ENCODE peak calls at places on chromosomes 16 and 17, in eight cellular contexts. Y, N, L, Z, R, X, H and V are unnamed samples.

GRCh38 chr17:58088624-58089023 is 5.4 kb downstream of the DYNLL2 start:
- DNase-seq in L (no peak), Y (no peak), N (no peak), R (no peak), X (no peak), Z (no peak), H (no peak), V (no peak)

GRCh38 chr16:71628810-71629209 is 2.8 kb downstream of the MARVELD3 start:
- DNase-seq in H (no peak), Y (no peak), X (no peak), R (no peak), N (peak), L (no peak), Z (no peak), V (no peak)

GRCh38 chr16:22763655-22764054 is 50.3 kb upstream of the HS3ST2 start:
- DNase-seq in R (no peak), Y (peak), Z (peak), H (no peak), L (no peak), N (peak), X (no peak), V (no peak)

GRCh38 chr17:21210411-21211076 is 3.4 kb downstream of the TMEM11 start:
- DNase-seq in N (no peak), H (no peak), R (peak), X (no peak), Y (no peak), Z (no peak), L (peak), V (no peak)

GRCh38 chr16:76265434-76266045 is 11.7 kb upstream of the CNTNAP4 start:
- DNase-seq in X (no peak), L (peak), Y (peak), Z (peak), R (peak), N (peak), H (peak), V (no peak)

GRCh38 chr17:46044286-46044928 is 45.4 kb downstream of the STH start:
- DNase-seq in L (peak), Z (peak), H (peak), N (peak), Y (peak), R (peak), X (peak), V (peak)

GRCh38 chr17:37177234-37177633 is 198.6 kb upstream of the C17orf78 start:
- DNase-seq in X (no peak), Z (no peak), R (no peak), H (no peak), Y (no peak), N (peak), L (no peak), V (no peak)

GRCh38 chr17:49817993-49818392 is 29.5 kb downstream of the KAT7 start:
- DNase-seq in N (no peak), R (no peak), H (no peak), L (no peak), Y (no peak), X (no peak), Z (no peak), V (peak)

GRCh38 chr16:35747658-35748455 is 2288.4 kb downstream of the TP53TG3F start:
- DNase-seq in Z (no peak), L (no peak), H (no peak), X (no peak), R (no peak), Y (no peak), N (no peak), V (no peak)

GRCh38 chr17:75764711-75765421 is at the start of gene GALK1:
- DNase-seq in R (peak), X (peak), H (peak), Z (peak), Y (peak), L (peak), N (peak), V (peak)

GRCh38 chr17:838486-838885 is 56.3 kb downstream of the MRM3 start:
- DNase-seq in R (no peak), Y (no peak), H (no peak), X (no peak), Z (no peak), N (no peak), L (no peak), V (no peak)

GRCh38 chr17:74497471-74497870 is 31.0 kb downstream of the CD300A start:
- DNase-seq in L (no peak), Z (no peak), H (no peak), N (no peak), R (no peak), Y (no peak), X (no peak), V (no peak)

GRCh38 chr17:17445925-17446665 is 30.7 kb upstream of the MED9 start:
- DNase-seq in Y (no peak), Z (no peak), N (peak), R (no peak), L (peak), H (no peak), X (no peak), V (no peak)

GRCh38 chr17:5902671-5903070 is 167.5 kb upstream of the WSCD1 start:
- DNase-seq in H (no peak), X (no peak), R (no peak), Y (no peak), N (no peak), Z (no peak), L (no peak), V (no peak)

GRCh38 chr16:56481468-56482112 is 30.2 kb downstream of the OGFOD1 start:
- DNase-seq in N (no peak), L (no peak), R (no peak), Z (peak), Y (no peak), H (no peak), X (no peak), V (no peak)

GRCh38 chr16:80935691-80936090 is 71.0 kb downstream of the CMC2 start:
- DNase-seq in Z (no peak), N (no peak), X (no peak), H (no peak), L (no peak), Y (no peak), R (no peak), V (no peak)

GRCh38 chr17:48759288-48759687 is 30.7 kb upstream of the HOXB13 start:
- DNase-seq in H (no peak), Z (no peak), N (no peak), X (no peak), Y (no peak), L (no peak), R (no peak), V (no peak)

GRCh38 chr17:29977836-29978235 is 36.4 kb downstream of the EFCAB5 start:
- DNase-seq in Y (no peak), L (no peak), X (no peak), R (no peak), H (no peak), N (peak), Z (no peak), V (no peak)

GRCh38 chr16:49503242-49504022 is 129.8 kb downstream of the C16orf78 start:
- DNase-seq in N (no peak), H (peak), R (no peak), L (no peak), X (peak), Y (peak), Z (no peak), V (no peak)

GRCh38 chr17:75843577-75844529 is at the start of gene UNC13D:
- DNase-seq in Y (peak), R (no peak), X (peak), Z (no peak), H (peak), L (peak), N (peak), V (peak)

GRCh38 chr17:2054740-2055493 is at the start of gene HIC1:
- DNase-seq in N (peak), Z (peak), X (peak), L (peak), R (peak), Y (peak), H (peak), V (peak)

GRCh38 chr17:78497115-78497540 is 80.1 kb downstream of the DNAH17 start:
- DNase-seq in L (peak), H (peak), N (peak), R (peak), Z (peak), Y (peak), X (peak), V (no peak)

GRCh38 chr16:67967956-67968439 is 439 bp downstream of the SLC12A4 start:
- DNase-seq in X (no peak), N (peak), Z (peak), R (peak), L (no peak), H (peak), Y (no peak), V (peak)

GRCh38 chr17:57518587-57519118 is 226.4 kb downstream of the CCDC182 start:
- DNase-seq in X (no peak), L (no peak), R (peak), Y (peak), N (no peak), H (no peak), Z (no peak), V (no peak)

GRCh38 chr16:82891918-82892317 is 265.1 kb downstream of the CDH13 start:
- DNase-seq in L (no peak), N (peak), Z (no peak), X (no peak), H (no peak), R (no peak), Y (no peak), V (no peak)

GRCh38 chr17:47733047-47733413 is at the start of gene TBX21:
- DNase-seq in X (peak), R (peak), Z (peak), L (peak), Y (peak), H (peak), N (peak), V (peak)
- TF ChIP-seq CTCF in X (no peak), R (peak), Z (peak), L (no peak), Y (no peak), H (peak), N (no peak), V (peak)

GRCh38 chr17:79809530-79810137 is 12.8 kb upstream of the CBX8 start:
- DNase-seq in N (no peak), X (no peak), H (no peak), L (peak), R (peak), Y (no peak), Z (no peak), V (no peak)

GRCh38 chr17:79806863-79807720 is 10.2 kb upstream of the CBX8 start:
- DNase-seq in L (no peak), X (no peak), R (peak), N (no peak), H (no peak), Z (no peak), Y (no peak), V (no peak)

GRCh38 chr17:79810138-79811027 is 13.5 kb upstream of the CBX8 start:
- DNase-seq in R (peak), X (peak), N (peak), H (peak), L (peak), Y (peak), Z (peak), V (peak)

GRCh38 chr17:79811036-79811887 is 14.4 kb upstream of the CBX8 start:
- DNase-seq in Z (peak), H (peak), Y (peak), X (peak), R (peak), N (peak), L (no peak), V (no peak)

DNA sequence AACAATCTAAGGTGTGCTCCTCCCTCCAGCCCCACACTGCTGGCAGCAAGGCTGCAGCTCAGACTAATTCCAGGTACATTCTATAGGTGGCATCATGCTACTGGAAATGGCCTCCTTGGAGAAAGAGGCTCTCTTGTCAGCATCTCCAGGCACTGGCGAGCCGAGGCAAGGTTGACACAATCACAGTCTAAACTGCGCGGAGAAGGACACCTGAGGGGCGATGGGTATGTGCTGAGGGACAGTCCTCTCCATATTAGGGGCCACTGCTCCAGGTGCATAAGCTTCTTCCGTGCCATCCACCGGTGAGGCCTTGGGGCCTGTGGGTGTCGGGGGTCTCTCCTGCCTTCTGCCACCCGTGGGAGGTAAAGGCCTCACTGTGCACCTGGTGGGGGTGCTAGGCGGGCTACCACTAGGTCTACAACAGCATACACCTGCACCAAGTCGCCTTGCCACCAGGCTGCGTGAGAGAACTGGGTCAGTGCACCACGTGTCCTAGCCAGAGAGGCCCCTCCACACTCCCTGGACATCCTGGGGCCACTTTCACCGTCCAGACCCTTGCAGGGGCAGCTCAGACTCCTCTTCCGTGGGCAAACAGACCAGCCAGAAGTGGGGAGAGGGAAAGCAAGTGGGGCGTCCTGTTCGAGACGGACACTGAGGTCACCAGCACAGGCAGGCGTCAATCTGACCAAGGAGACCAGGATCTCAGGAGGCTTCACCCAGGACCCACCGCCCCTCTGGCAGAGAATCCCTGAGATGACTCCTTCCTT is 12.1 kb upstream of the CBX8 start:
- DNase-seq in Z (no peak), N (peak), Y (no peak), X (no peak), R (peak), H (peak), L (peak), V (no peak)
- TF ChIP-seq CTCF in Z (peak), N (peak), Y (no peak), X (peak), R (peak), H (peak), L (peak), V (no peak)

GRCh38 chr16:55323637-55324490 is at the start of gene IRX6:
- DNase-seq in L (no peak), R (peak), Y (peak), X (peak), Z (peak), H (no peak), N (peak), V (no peak)
- TF ChIP-seq CTCF in L (no peak), R (peak), Y (peak), X (peak), Z (peak), H (peak), N (peak), V (no peak)

DNA sequence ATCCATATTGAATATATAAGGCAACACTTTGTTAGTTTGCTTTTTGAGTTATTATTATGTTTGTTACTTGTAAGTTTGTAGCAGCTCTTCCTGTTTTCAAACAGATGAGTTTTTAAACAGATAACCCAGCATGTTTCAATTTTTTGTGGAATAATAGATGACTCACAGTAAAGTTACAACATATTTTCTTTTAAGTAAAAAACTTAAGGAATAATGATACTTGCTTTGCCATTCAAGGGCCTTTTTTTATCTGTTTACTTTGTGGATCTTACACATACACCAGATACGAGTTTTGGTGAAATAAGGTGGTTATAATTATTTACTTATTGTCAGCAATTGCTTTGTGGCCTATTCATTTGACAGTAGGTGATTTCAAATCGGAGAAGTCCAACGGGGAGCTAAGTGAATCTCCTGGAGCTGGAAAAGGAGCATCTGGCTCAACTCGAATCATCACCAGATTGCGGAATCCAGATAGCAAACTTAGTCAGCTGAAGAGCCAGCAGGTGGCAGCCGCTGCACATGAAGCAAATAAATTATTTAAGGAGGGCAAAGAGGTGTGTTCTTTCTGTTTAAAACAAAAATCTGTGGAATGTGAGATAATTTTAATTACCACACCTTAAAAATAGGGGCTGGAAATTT is 66.3 kb downstream of the BPTF start:
- DNase-seq in X (no peak), N (peak), Y (peak), L (no peak), Z (no peak), R (peak), H (no peak), V (no peak)
- TF ChIP-seq CTCF in X (no peak), N (peak), Y (no peak), L (no peak), Z (no peak), R (no peak), H (no peak), V (no peak)

GRCh38 chr16:28279006-28279405 is 13.3 kb upstream of the SBK1 start:
- DNase-seq in L (no peak), H (no peak), N (no peak), Y (no peak), R (no peak), X (no peak), Z (no peak), V (no peak)
- TF ChIP-seq CTCF in L (no peak), H (no peak), N (no peak), Y (no peak), R (no peak), X (no peak), Z (no peak), V (no peak)